ENCODE peak calls at places on chromosomes 1 and 21, in nine cellular contexts. V is heart right ventricle; T is OCI-LY7; X is stimulated activated CD4-positive, alpha-beta T cell treated with anti-CD3 and anti-CD28 coated beads, Interleukin-4, amount 100 ng/mL, for 24 hours; Q is stimulated activated CD8-positive, alpha-beta memory T cell treated with anti-CD3 and anti-CD28 coated beads, Interleukin-4, amount 100 ng/mL, for 24 hours; F is neural crest cell; L is foreskin melanocyte; D is EL; C is activated CD8-positive, alpha-beta memory T cell treated with anti-CD3 and anti-CD28 coated beads for 1 hour. B is an unnamed sample.

GRCh38 chr1:112904071-112904830 is 51.7 kb downstream of the SLC16A1 start:
- DNase-seq in T (no peak), D (peak; percentile 97), C (no peak), F (no peak), L (peak; percentile 91), X (peak; percentile 77), Q (peak; percentile 11), V (no peak), B (peak; percentile 46)

GRCh38 chr1:226119169-226119568 is 56.7 kb downstream of the H3-3A start:
- DNase-seq in V (no peak), C (no peak), Q (no peak), L (no peak), F (no peak), T (no peak), X (no peak), D (no peak), B (no peak)

GRCh38 chr1:245978915-245979314 is 528.2 kb downstream of the SMYD3 start:
- DNase-seq in C (no peak), V (no peak), D (peak; percentile 23), F (no peak), L (no peak), X (no peak), Q (no peak), T (no peak), B (no peak)

GRCh38 chr1:185850366-185850765 is 116.2 kb downstream of the HMCN1 start:
- DNase-seq in V (no peak), C (no peak), Q (no peak), F (no peak), D (peak; percentile 55), T (no peak), X (no peak), L (no peak), B (no peak)

GRCh38 chr1:166601650-166602049 is 237.6 kb upstream of the POGK start:
- DNase-seq in C (no peak), Q (no peak), L (no peak), F (no peak), T (no peak), X (no peak), D (no peak), V (no peak), B (no peak)

GRCh38 chr1:55447488-55447887 is 232.3 kb upstream of the USP24 start:
- DNase-seq in X (no peak), V (no peak), L (no peak), T (no peak), C (no peak), D (no peak), F (no peak), Q (no peak), B (no peak)

GRCh38 chr1:3017440-3018050 is 3.7 kb upstream of the ACTRT2 start:
- DNase-seq in X (no peak), C (no peak), V (no peak), Q (no peak), D (no peak), F (no peak), T (no peak), L (no peak), B (no peak)

GRCh38 chr1:39955547-39956539 is 898 bp downstream of the MFSD2A start:
- DNase-seq in Q (peak; percentile 38), V (no peak), F (peak; percentile 31), T (peak; percentile 75), D (peak; percentile 74), X (peak; percentile 65), L (peak; percentile 32), C (no peak), B (peak; percentile 46)

GRCh38 chr1:5926686-5927435 is 65.4 kb downstream of the NPHP4 start:
- DNase-seq in V (no peak), Q (no peak), X (no peak), D (no peak), C (no peak), T (no peak), F (no peak), L (no peak), B (no peak)

GRCh38 chr1:43034195-43034658 is 75.6 kb upstream of the SLC2A1 start:
- DNase-seq in F (no peak), V (no peak), L (no peak), X (no peak), T (no peak), Q (no peak), C (no peak), D (no peak), B (no peak)

GRCh38 chr1:81224222-81224621 is 576.5 kb upstream of the ADGRL2 start:
- DNase-seq in Q (no peak), T (no peak), V (no peak), L (peak; percentile 14), X (no peak), F (no peak), D (no peak), C (no peak), B (no peak)

GRCh38 chr1:64538389-64538788 is 68.5 kb downstream of the CACHD1 start:
- DNase-seq in T (no peak), X (no peak), F (no peak), C (no peak), Q (no peak), V (no peak), L (no peak), D (no peak), B (no peak)

GRCh38 chr1:11013160-11013531 is 692 bp downstream of the TARDBP start:
- DNase-seq in T (no peak), F (no peak), Q (no peak), D (no peak), L (peak; percentile 36), V (no peak), X (no peak), C (no peak), B (no peak)

GRCh38 chr1:95249929-95250328 is 15.9 kb downstream of the RWDD3 start:
- DNase-seq in C (no peak), D (no peak), F (no peak), V (no peak), T (no peak), X (no peak), Q (no peak), L (no peak), B (no peak)

GRCh38 chr21:41758550-41758949 is 8.3 kb downstream of the RIPK4 start:
- DNase-seq in X (no peak), Q (no peak), D (no peak), C (no peak), F (no peak), T (no peak), L (no peak), V (no peak), B (no peak)

GRCh38 chr1:180175291-180175690 is 20.6 kb downstream of the QSOX1 start:
- DNase-seq in D (no peak), C (no peak), F (no peak), V (no peak), X (no peak), Q (no peak), L (no peak), T (no peak), B (no peak)

GRCh38 chr1:90174246-90174645 is 179.3 kb downstream of the ZNF326 start:
- DNase-seq in F (no peak), L (no peak), Q (no peak), V (no peak), T (no peak), D (no peak), X (no peak), C (no peak), B (no peak)